ENCODE peak calls at places on chromosomes 2 and 18, in six cellular contexts. L is A549, U is H1, N is HepG2, F is SK-N-SH, C is K562. W is an unnamed sample.

GRCh38 chr2:199989822-199990221 is 34.4 kb downstream of the MAIP1 start:
- DNase-seq in L (no peak), U (no peak), N (no peak), F (no peak), C (no peak), W (no peak)

GRCh38 chr2:21422050-21422449 is 298.3 kb downstream of the TDRD15 start:
- DNase-seq in L (peak; percentile 34), U (peak; percentile 94), N (peak; percentile 23), F (peak; percentile 45), C (peak; percentile 34), W (peak; percentile 90)

GRCh38 chr2:206127656-206128055 is 31.6 kb downstream of the NDUFS1 start:
- DNase-seq in L (peak; percentile 49), U (no peak), N (peak; percentile 39), F (no peak), C (no peak), W (no peak)

GRCh38 chr2:69549421-69549820 is 94.1 kb downstream of the AAK1 start:
- DNase-seq in L (no peak), U (no peak), N (no peak), F (no peak), C (no peak), W (no peak)

GRCh38 chr2:175605989-175606841 is 395.9 kb downstream of the LNPK start:
- DNase-seq in L (no peak), U (no peak), N (peak; percentile 99), F (peak; percentile 46), C (no peak), W (no peak)

GRCh38 chr18:62522510-62523254 is at the start of gene ZCCHC2:
- DNase-seq in L (peak; percentile 96), U (peak; percentile 100), N (peak; percentile 92), F (peak; percentile 96), C (peak; percentile 85), W (peak; percentile 98)

GRCh38 chr2:185372188-185372587 is 366.4 kb upstream of the FSIP2 start:
- DNase-seq in L (no peak), U (no peak), N (no peak), F (no peak), C (no peak), W (no peak)

GRCh38 chr2:234968633-234969328 is 17.0 kb downstream of the SH3BP4 start:
- DNase-seq in L (no peak), U (no peak), N (no peak), F (no peak), C (no peak), W (no peak)

GRCh38 chr2:101435011-101435862 is 39.7 kb downstream of the RFX8 start:
- DNase-seq in L (no peak), U (peak; percentile 76), N (no peak), F (no peak), C (no peak), W (peak; percentile 67)

GRCh38 chr2:231614559-231615057 is 21.9 kb downstream of the TEX44 start:
- DNase-seq in L (no peak), U (peak; percentile 61), N (no peak), F (peak; percentile 69), C (no peak), W (no peak)

GRCh38 chr2:239937866-239938640 is 87.1 kb downstream of the NDUFA10 start:
- DNase-seq in L (no peak), U (no peak), N (no peak), F (no peak), C (no peak), W (peak; percentile 1)

GRCh38 chr2:28583899-28584553 is 88.2 kb downstream of the PLB1 start:
- DNase-seq in L (peak; percentile 94), U (no peak), N (peak; percentile 74), F (no peak), C (peak; percentile 80), W (no peak)

GRCh38 chr2:238914648-238915015 is 66.7 kb downstream of the TWIST2 start:
- DNase-seq in L (no peak), U (no peak), N (no peak), F (no peak), C (no peak), W (no peak)

GRCh38 chr2:32264422-32265149 is at the start of gene NLRC4:
- DNase-seq in L (no peak), U (no peak), N (no peak), F (no peak), C (no peak), W (no peak)

GRCh38 chr2:170843656-170844055 is 27.0 kb downstream of the GAD1 start:
- DNase-seq in L (no peak), U (no peak), N (no peak), F (no peak), C (no peak), W (no peak)

GRCh38 chr2:127669056-127669455 is 6.3 kb downstream of the LIMS2 start:
- DNase-seq in L (no peak), U (no peak), N (no peak), F (no peak), C (no peak), W (no peak)

GRCh38 chr2:204452464-204453023 is 92.7 kb upstream of the PARD3B start:
- DNase-seq in L (peak; percentile 87), U (no peak), N (peak; percentile 74), F (no peak), C (no peak), W (no peak)

GRCh38 chr2:108404784-108405397 is 27.1 kb downstream of the SULT1C4 start:
- DNase-seq in L (no peak), U (no peak), N (no peak), F (no peak), C (no peak), W (no peak)

GRCh38 chr18:35331367-35332087 is 12.7 kb downstream of the ZNF24 start:
- DNase-seq in L (no peak), U (no peak), N (no peak), F (no peak), C (no peak), W (no peak)

GRCh38 chr2:66169076-66169475 is 265.8 kb upstream of the MEIS1 start:
- DNase-seq in L (no peak), U (no peak), N (no peak), F (no peak), C (no peak), W (no peak)

GRCh38 chr18:48009116-48009825 is 78.8 kb upstream of the SMAD2 start:
- DNase-seq in L (no peak), U (no peak), N (no peak), F (no peak), C (no peak), W (peak; percentile 9)

GRCh38 chr18:48006415-48007175 is 76.1 kb upstream of the SMAD2 start:
- DNase-seq in L (no peak), U (no peak), N (no peak), F (no peak), C (no peak), W (no peak)

GRCh38 chr18:48007381-48007780 is 76.9 kb upstream of the SMAD2 start:
- DNase-seq in L (no peak), U (no peak), N (no peak), F (no peak), C (no peak), W (no peak)

GRCh38 chr18:48010264-48010663 is 79.8 kb upstream of the SMAD2 start:
- DNase-seq in L (no peak), U (no peak), N (no peak), F (no peak), C (no peak), W (no peak)

GRCh38 chr18:48007955-48008701 is 77.7 kb upstream of the SMAD2 start:
- DNase-seq in L (peak; percentile 82), U (peak; percentile 88), N (peak; percentile 42), F (peak; percentile 99), C (peak; percentile 94), W (peak; percentile 87)
- TF ChIP-seq MAX in L (peak; percentile 45), U (no peak), N (no peak), F (no peak), C (no peak), W (peak; percentile 69)

GRCh38 chr2:202632682-202633081 is 2.1 kb upstream of the FAM117B start:
- DNase-seq in L (no peak), U (no peak), N (no peak), F (peak; percentile 20), C (no peak), W (no peak)

GRCh38 chr2:202633470-202633869 is 1.3 kb upstream of the FAM117B start:
- DNase-seq in L (no peak), U (no peak), N (no peak), F (no peak), C (no peak), W (no peak)

GRCh38 chr2:202638710-202639109 is 3.9 kb downstream of the FAM117B start:
- DNase-seq in L (no peak), U (no peak), N (no peak), F (no peak), C (no peak), W (no peak)

GRCh38 chr2:202634556-202635440 is at the start of gene FAM117B:
- DNase-seq in L (peak; percentile 96), U (peak; percentile 95), N (peak; percentile 98), F (peak; percentile 96), C (peak; percentile 90), W (peak; percentile 99)

DNA sequence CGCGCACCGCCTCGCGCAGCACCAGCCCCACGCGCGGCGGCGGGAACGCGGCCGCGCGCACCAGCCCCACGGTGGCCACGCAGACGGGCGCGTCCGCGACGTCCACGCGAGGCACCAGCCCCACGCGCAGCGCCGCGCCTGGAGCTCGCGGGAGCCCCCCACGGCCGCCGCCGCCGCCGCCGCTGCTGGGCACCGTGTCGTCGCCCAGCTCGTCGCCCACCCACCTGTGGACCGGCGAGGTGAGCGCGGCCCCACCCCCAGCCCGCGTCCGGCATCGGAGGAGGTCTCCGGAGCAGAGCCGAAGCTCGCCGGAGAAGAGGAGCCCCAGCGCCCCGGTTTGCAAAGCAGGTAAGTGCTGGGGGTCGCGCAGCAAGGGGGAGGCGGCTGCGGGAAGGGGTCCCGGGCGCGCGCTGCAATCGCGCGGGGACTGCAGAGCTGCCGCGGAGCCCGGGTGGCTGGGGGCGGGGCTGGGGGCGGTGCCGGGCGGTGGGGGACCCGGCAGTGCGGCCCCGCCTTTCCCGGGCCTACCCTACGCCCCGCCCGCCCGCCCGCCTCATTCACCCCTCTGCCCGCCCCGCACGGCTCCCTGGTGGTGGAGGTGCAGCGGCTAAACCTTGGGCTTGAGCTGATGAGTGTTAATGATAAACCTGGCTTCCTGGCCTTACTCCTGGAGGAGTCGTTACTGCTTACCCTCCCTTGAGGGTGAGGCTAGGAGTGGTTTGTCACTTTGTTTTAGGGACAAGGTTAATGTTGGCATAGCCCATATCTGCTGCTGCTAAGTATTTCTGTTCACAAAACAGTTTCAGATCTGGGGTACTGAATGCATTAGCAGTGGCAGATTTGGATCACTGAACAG is 900 bp downstream of the FAM117B start:
- DNase-seq in L (peak; percentile 87), U (peak; percentile 79), N (peak; percentile 89), F (peak; percentile 97), C (peak; percentile 93), W (peak; percentile 80)
- TF ChIP-seq USF2 in L (no peak), U (no peak), N (no peak), F (no peak), C (no peak), W (no peak)

GRCh38 chr2:180227461-180227860 is 220.4 kb upstream of the CWC22 start:
- DNase-seq in L (no peak), U (no peak), N (no peak), F (no peak), C (no peak), W (no peak)

GRCh38 chr2:180219471-180219870 is 212.4 kb upstream of the CWC22 start:
- DNase-seq in L (no peak), U (no peak), N (no peak), F (no peak), C (no peak), W (no peak)

GRCh38 chr2:180225118-180225517 is 218.0 kb upstream of the CWC22 start:
- DNase-seq in L (no peak), U (no peak), N (no peak), F (no peak), C (no peak), W (no peak)

GRCh38 chr2:180222642-180223041 is 215.5 kb upstream of the CWC22 start:
- DNase-seq in L (no peak), U (no peak), N (no peak), F (no peak), C (no peak), W (no peak)
- TF ChIP-seq MAX in L (no peak), U (no peak), N (no peak), F (no peak), C (no peak), W (no peak)

GRCh38 chr2:146931109-146931508 is 913.7 kb upstream of the ACVR2A start:
- DNase-seq in L (no peak), U (no peak), N (no peak), F (no peak), C (no peak), W (no peak)
- TF ChIP-seq USF2 in L (no peak), U (no peak), N (no peak), F (no peak), C (no peak), W (no peak)

W was measured in WTC11.